ENCODE peak calls at places on chromosomes 6 and 20, in six cellular contexts. Z is heart right ventricle, F is fibroblast of lung, T is ovary, J is right lobe of liver, N is adrenal gland. C is an unnamed sample.

GRCh38 chr20:611843-612185 is 1.7 kb upstream of the TCF15 start:
- DNase-seq in Z (no peak), F (no peak), T (no peak), J (no peak), N (no peak), C (no peak)

GRCh38 chr20:62489186-62489939 is 13.6 kb upstream of the GATA5 start:
- DNase-seq in Z (no peak), F (no peak), T (no peak), J (no peak), N (peak; percentile 56), C (no peak)

GRCh38 chr6:141393405-141394124 is 739.2 kb upstream of the GJE1 start:
- DNase-seq in Z (no peak), F (no peak), T (no peak), J (no peak), N (no peak), C (no peak)

GRCh38 chr6:131636880-131637792 is at the start of gene ENPP3:
- DNase-seq in Z (no peak), F (peak; percentile 37), T (no peak), J (no peak), N (no peak), C (no peak)

GRCh38 chr6:38391909-38392614 is 247.7 kb downstream of the BTBD9 start:
- DNase-seq in Z (no peak), F (peak; percentile 15), T (no peak), J (no peak), N (no peak), C (no peak)

GRCh38 chr6:84882768-84883766 is 118.7 kb upstream of the TBX18 start:
- DNase-seq in Z (no peak), F (peak; percentile 6), T (no peak), J (no peak), N (no peak), C (no peak)

GRCh38 chr6:38169826-38170526 is 350.4 kb downstream of the ZFAND3 start:
- DNase-seq in Z (no peak), F (no peak), T (no peak), J (peak; percentile 65), N (no peak), C (no peak)

GRCh38 chr20:23744726-23745646 is 5.7 kb downstream of the CST1 start:
- DNase-seq in Z (no peak), F (no peak), T (no peak), J (no peak), N (no peak), C (no peak)

GRCh38 chr20:48180039-48180438 is 394.8 kb upstream of the SULF2 start:
- DNase-seq in Z (no peak), F (no peak), T (no peak), J (no peak), N (no peak), C (no peak)

GRCh38 chr6:170480045-170480714 is 72.9 kb downstream of the PSMB1 start:
- DNase-seq in Z (no peak), F (peak; percentile 34), T (no peak), J (no peak), N (no peak), C (peak; percentile 29)

GRCh38 chr6:84791233-84791632 is 26.8 kb upstream of the TBX18 start:
- DNase-seq in Z (no peak), F (no peak), T (no peak), J (no peak), N (no peak), C (no peak)

GRCh38 chr6:167990016-167990945 is 7.2 kb upstream of the KIF25 start:
- DNase-seq in Z (no peak), F (no peak), T (no peak), J (no peak), N (no peak), C (no peak)

GRCh38 chr20:39897058-39897457 is 792.0 kb downstream of the MAFB start:
- DNase-seq in Z (no peak), F (peak; percentile 90), T (no peak), J (no peak), N (no peak), C (no peak)

GRCh38 chr20:45404438-45404837 is 3.7 kb upstream of the DBNDD2 start:
- DNase-seq in Z (no peak), F (no peak), T (no peak), J (no peak), N (no peak), C (no peak)

GRCh38 chr6:5199203-5200101 is 61.3 kb downstream of the LYRM4 start:
- DNase-seq in Z (no peak), F (no peak), T (no peak), J (no peak), N (no peak), C (no peak)

GRCh38 chr20:49028684-49029083 is 17.4 kb upstream of the CSE1L start:
- DNase-seq in Z (no peak), F (peak; percentile 11), T (no peak), J (no peak), N (no peak), C (no peak)

GRCh38 chr6:89637960-89638319 is 607 bp downstream of the LYRM2 start:
- DNase-seq in Z (no peak), F (no peak), T (no peak), J (no peak), N (no peak), C (no peak)

GRCh38 chr6:146433881-146434741 is 109.5 kb upstream of the RAB32 start:
- DNase-seq in Z (no peak), F (peak; percentile 8), T (peak; percentile 13), J (no peak), N (no peak), C (no peak)

GRCh38 chr20:17898548-17898994 is 70.0 kb downstream of the SNX5 start:
- DNase-seq in Z (peak; percentile 41), F (peak; percentile 80), T (peak; percentile 71), J (peak; percentile 66), N (peak; percentile 76), C (peak; percentile 64)

GRCh38 chr20:50459124-50459918 is 50.9 kb upstream of the PTPN1 start:
- DNase-seq in Z (no peak), F (no peak), T (no peak), J (no peak), N (no peak), C (no peak)

GRCh38 chr6:142013875-142014495 is 118.7 kb upstream of the GJE1 start:
- DNase-seq in Z (no peak), F (no peak), T (no peak), J (no peak), N (no peak), C (no peak)

GRCh38 chr6:138086573-138087196 is 20.5 kb downstream of the PERP start:
- DNase-seq in Z (no peak), F (peak; percentile 32), T (no peak), J (no peak), N (no peak), C (no peak)

GRCh38 chr6:149234051-149234962 is 83.2 kb upstream of the TAB2 start:
- DNase-seq in Z (no peak), F (peak; percentile 27), T (no peak), J (no peak), N (no peak), C (no peak)

GRCh38 chr6:138293996-138294395 is 75.7 kb upstream of the PBOV1 start:
- DNase-seq in Z (no peak), F (no peak), T (no peak), J (no peak), N (no peak), C (no peak)

GRCh38 chr6:114142256-114142655 is 171.3 kb upstream of the HDAC2 start:
- DNase-seq in Z (no peak), F (no peak), T (no peak), J (no peak), N (no peak), C (no peak)

GRCh38 chr6:39389372-39389767 is 66.9 kb upstream of the KCNK16 start:
- DNase-seq in Z (no peak), F (peak; percentile 23), T (no peak), J (no peak), N (no peak), C (no peak)

GRCh38 chr6:56911847-56912246 is 43.1 kb upstream of the BEND6 start:
- DNase-seq in Z (no peak), F (peak; percentile 73), T (no peak), J (no peak), N (no peak), C (no peak)

GRCh38 chr20:62326559-62326958 is 23.8 kb downstream of the ADRM1 start:
- DNase-seq in Z (no peak), F (no peak), T (no peak), J (no peak), N (no peak), C (no peak)

GRCh38 chr20:62633571-62634329 is 8.6 kb upstream of the SLCO4A1 start:
- DNase-seq in Z (no peak), F (no peak), T (no peak), J (no peak), N (no peak), C (no peak)

GRCh38 chr6:11473008-11473740 is 64.4 kb upstream of the TMEM170B start:
- DNase-seq in Z (no peak), F (no peak), T (no peak), J (no peak), N (no peak), C (no peak)

DNA sequence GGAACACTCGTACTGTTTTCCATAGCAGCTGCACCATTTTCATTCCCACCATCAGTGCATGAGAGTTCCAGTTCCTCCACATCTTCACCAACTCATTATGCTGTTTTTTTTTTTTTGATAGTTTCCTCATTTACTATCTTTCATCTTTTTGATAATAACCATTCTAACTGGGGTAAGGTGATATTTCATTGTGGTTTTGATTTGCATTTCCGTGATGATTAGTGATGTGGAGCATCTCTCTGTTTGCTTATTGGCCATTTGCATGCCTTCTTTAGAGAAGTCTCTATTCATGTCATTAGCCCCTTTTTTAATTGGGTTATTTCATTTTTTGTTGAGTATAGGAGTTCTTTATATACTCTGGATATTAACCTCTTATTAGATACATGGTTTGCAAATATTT is 25.9 kb downstream of the ACTR5 start:
- DNase-seq in Z (no peak), F (no peak), T (no peak), J (no peak), N (no peak), C (no peak)
- TF ChIP-seq CTCF in Z (no peak), F (no peak), T (no peak), J (no peak), N (no peak), C (no peak)

GRCh38 chr6:124958149-124958548 is 4.1 kb upstream of the RNF217 start:
- DNase-seq in Z (no peak), F (no peak), T (no peak), J (no peak), N (no peak), C (no peak)
- H3K27me3 ChIP-seq in Z (no peaks in the 10 kb centered on the region), F (no peaks in the 10 kb centered on the region), T (no peaks in the 10 kb centered on the region), J (no peaks in the 10 kb centered on the region), N (no peaks in the 10 kb centered on the region), C (no peaks in the 10 kb centered on the region)

DNA sequence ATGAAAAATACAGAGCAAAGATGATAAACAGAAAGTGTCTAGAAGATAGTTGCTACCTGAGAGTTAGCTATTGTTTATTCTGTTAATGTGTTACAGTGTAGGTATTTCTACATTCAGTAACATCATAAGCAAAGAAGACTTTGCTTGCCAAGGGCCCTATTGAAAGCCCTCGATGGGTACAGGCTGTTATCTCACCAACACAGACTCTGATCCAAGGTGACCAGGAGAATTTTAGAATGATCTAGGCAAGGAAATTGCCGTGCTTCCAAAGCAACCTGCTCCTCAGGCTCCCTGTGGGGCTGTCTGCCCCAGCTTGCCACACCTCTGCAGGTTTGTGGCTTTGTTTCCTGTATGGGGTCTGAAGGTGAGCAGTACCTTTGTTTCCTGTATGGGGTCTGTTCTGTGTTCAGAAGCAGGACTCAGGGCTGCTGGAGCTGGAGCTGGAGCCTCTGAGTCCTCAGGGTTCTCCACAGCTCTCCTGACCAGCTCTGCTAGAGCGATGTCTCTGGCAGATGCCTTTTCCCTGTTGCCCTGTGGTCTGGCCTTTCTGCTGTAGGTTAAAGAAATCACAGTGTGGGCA is 32.5 kb downstream of the PHACTR3 start:
- DNase-seq in Z (no peak), F (no peak), T (no peak), J (no peak), N (no peak), C (no peak)
- H3K9me3 ChIP-seq in Z (no peaks in the 10 kb centered on the region), F (no peaks in the 10 kb centered on the region), T (no peaks in the 10 kb centered on the region), J (no peaks in the 10 kb centered on the region), N (no peaks in the 10 kb centered on the region), C (no peaks in the 10 kb centered on the region)

GRCh38 chr6:143135797-143136561 is 75.3 kb downstream of the AIG1 start:
- DNase-seq in Z (no peak), F (no peak), T (no peak), J (no peak), N (no peak), C (no peak)
- TF ChIP-seq CTCF in Z (no peak), F (no peak), T (no peak), J (no peak), N (no peak), C (no peak)

C was measured in left ventricle myocardium inferior.